ENCODE peak calls at places on chromosome 7, in four cellular contexts. E, I, M and P are unnamed samples.

GRCh38 chr7:100157334-100158228 is 942 bp downstream of the TRAPPC14 start:
- DNase-seq in E (peak; percentile 39), I (peak; percentile 78), M (peak; percentile 64), P (no peak)

GRCh38 chr7:142607351-142607750 is 141.9 kb upstream of the PRSS1 start:
- DNase-seq in E (no peak), I (no peak), M (no peak), P (no peak)

GRCh38 chr7:27605689-27606269 is 56.9 kb downstream of the HIBADH start:
- DNase-seq in E (no peak), I (peak; percentile 63), M (peak; percentile 52), P (no peak)

GRCh38 chr7:1557771-1558170 is 1.8 kb upstream of the TMEM184A start:
- DNase-seq in E (no peak), I (no peak), M (no peak), P (no peak)

GRCh38 chr7:16025696-16026095 is 339.2 kb upstream of the MEOX2 start:
- DNase-seq in E (no peak), I (no peak), M (no peak), P (no peak)

GRCh38 chr7:121021266-121021969 is 32.9 kb downstream of the CPED1 start:
- DNase-seq in E (no peak), I (peak; percentile 19), M (no peak), P (no peak)

GRCh38 chr7:131105803-131106680 is 221.6 kb upstream of the MKLN1 start:
- DNase-seq in E (peak; percentile 84), I (peak; percentile 74), M (peak; percentile 70), P (peak; percentile 71)

GRCh38 chr7:73971701-73972341 is 56.2 kb upstream of the ELN start:
- DNase-seq in E (peak; percentile 7), I (no peak), M (no peak), P (no peak)

GRCh38 chr7:129762387-129762969 is 151.0 kb downstream of the NRF1 start:
- DNase-seq in E (no peak), I (no peak), M (no peak), P (no peak)

DNA sequence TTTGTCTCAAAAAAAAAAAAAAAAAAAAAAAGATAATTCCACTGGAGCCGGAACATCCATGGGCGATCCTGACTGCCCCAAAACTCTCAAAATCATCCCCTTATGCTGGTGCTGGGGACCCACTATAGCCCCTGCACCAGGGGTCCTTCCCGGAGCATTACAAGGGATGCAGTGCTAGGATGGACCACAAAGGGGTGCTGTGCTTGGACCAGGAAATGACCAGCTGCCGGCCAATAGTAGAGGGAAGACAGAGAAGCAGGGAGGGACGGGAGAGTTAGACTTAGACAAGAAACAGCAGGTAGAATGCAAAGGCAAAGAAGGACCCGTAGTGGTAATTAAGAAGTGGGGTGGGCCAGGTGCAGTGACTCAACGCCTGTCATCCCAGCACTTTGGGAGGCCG is 40.5 kb downstream of the RCC1L start:
- DNase-seq in E (no peak), I (peak; percentile 11), M (no peak), P (no peak)
- TF ChIP-seq CTCF in E (no peak), I (peak; percentile 34), M (no peak), P (no peak)

GRCh38 chr7:116673504-116673865 is 1.5 kb downstream of the MET start:
- DNase-seq in E (no peak), I (no peak), M (no peak), P (no peak)

GRCh38 chr7:116671681-116672595 is at the start of gene MET:
- DNase-seq in E (peak; percentile 86), I (peak; percentile 85), M (peak; percentile 72), P (peak; percentile 83)

GRCh38 chr7:116672596-116673503 is 854 bp downstream of the MET start:
- DNase-seq in E (peak; percentile 46), I (peak; percentile 59), M (peak; percentile 50), P (peak; percentile 12)

GRCh38 chr7:116675812-116676355 is 3.9 kb downstream of the MET start:
- DNase-seq in E (no peak), I (no peak), M (no peak), P (no peak)

GRCh38 chr7:116674508-116675173 is 2.6 kb downstream of the MET start:
- DNase-seq in E (no peak), I (peak; percentile 33), M (peak; percentile 40), P (no peak)
- TF ChIP-seq CTCF in E (no peak), I (no peak), M (no peak), P (no peak)

GRCh38 chr7:150966002-150966401 is 12.1 kb downstream of the KCNH2 start:
- DNase-seq in E (no peak), I (no peak), M (no peak), P (no peak)
- TF ChIP-seq CTCF in E (no peak), I (no peak), M (peak; percentile 20), P (peak; percentile 41)

DNA sequence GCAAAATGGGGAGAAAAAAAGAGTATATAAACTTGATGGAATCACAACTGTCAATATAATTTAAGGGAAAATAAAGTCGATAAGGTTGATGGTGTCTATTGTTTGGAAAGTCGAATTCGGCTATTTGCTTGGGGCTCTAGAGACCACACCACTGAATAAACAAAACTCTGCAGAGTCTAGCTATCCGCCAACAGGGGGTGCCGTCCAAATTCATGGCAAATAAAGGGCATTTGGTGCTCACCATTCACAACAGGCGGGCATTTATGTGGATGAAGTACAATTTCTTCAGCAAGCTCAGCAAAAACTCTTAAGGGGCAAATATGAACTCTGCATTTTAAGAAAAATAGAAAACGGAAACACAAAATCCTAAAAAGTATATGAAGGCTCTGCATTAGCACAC is 23.3 kb downstream of the CD36 start:
- DNase-seq in E (no peak), I (peak; percentile 12), M (no peak), P (no peak)
- TF ChIP-seq CTCF in E (no peak), I (peak; percentile 29), M (no peak), P (no peak)

GRCh38 chr7:101705327-101705726 is 76.2 kb upstream of the MYL10 start:
- DNase-seq in E (no peak), I (peak; percentile 31), M (peak; percentile 10), P (no peak)
- TF ChIP-seq CTCF in E (no peak), I (no peak), M (no peak), P (no peak)